ENCODE peak calls at places on chromosomes 6 and 20, in four cellular contexts. A is Peyer's patch, T is uterus, W is WERI-Rb-1. G is an unnamed sample. For H3K27me3, the result is how much of the 10 kb centered on the place peaks cover.

GRCh38 chr6:140590641-140591040 is 1216.2 kb upstream of the CITED2 start:
- DNase-seq in A (no peak), T (no peak), W (no peak), G (no peak)

GRCh38 chr6:170584954-170585498 is 589 bp upstream of the PDCD2 start:
- DNase-seq in A (no peak), T (no peak), W (no peak), G (no peak)

GRCh38 chr6:97919631-97920030 is 636.6 kb upstream of the MMS22L start:
- DNase-seq in A (no peak), T (no peak), W (no peak), G (no peak)

GRCh38 chr6:107423474-107423873 is 35.9 kb downstream of the PDSS2 start:
- DNase-seq in A (no peak), T (no peak), W (no peak), G (no peak)

GRCh38 chr6:40232698-40233097 is 298.4 kb upstream of the MOCS1 start:
- DNase-seq in A (no peak), T (no peak), W (no peak), G (no peak)

GRCh38 chr6:11806561-11807317 is 28.1 kb upstream of the ADTRP start:
- DNase-seq in A (no peak), T (no peak), W (peak), G (no peak)

GRCh38 chr6:148998704-148999103 is 251.9 kb downstream of the UST start:
- DNase-seq in A (no peak), T (no peak), W (no peak), G (no peak)

GRCh38 chr6:165478581-165478980 is 169.2 kb upstream of the C6orf118 start:
- DNase-seq in A (no peak), T (no peak), W (no peak), G (no peak)

GRCh38 chr6:52617087-52617486 is 40.2 kb upstream of the TRAM2 start:
- DNase-seq in A (no peak), T (no peak), W (no peak), G (no peak)

GRCh38 chr6:81806793-81807565 is 54.5 kb upstream of the TENT5A start:
- DNase-seq in A (no peak), T (no peak), W (no peak), G (no peak)

GRCh38 chr20:33994624-33994913 is 858 bp downstream of the RALY start:
- DNase-seq in A (no peak), T (no peak), W (no peak), G (no peak)

GRCh38 chr6:163301721-163302635 is 112.5 kb upstream of the QKI start:
- DNase-seq in A (no peak), T (no peak), W (no peak), G (no peak)

GRCh38 chr6:45882671-45883070 is 133.0 kb downstream of the CLIC5 start:
- DNase-seq in A (no peak), T (no peak), W (no peak), G (no peak)

GRCh38 chr20:59564171-59564570 is 40.2 kb upstream of the PHACTR3 start:
- DNase-seq in A (no peak), T (no peak), W (no peak), G (no peak)

GRCh38 chr20:59559863-59560262 is 44.5 kb upstream of the PHACTR3 start:
- DNase-seq in A (no peak), T (no peak), W (no peak), G (no peak)

GRCh38 chr20:59561228-59561605 is 43.1 kb upstream of the PHACTR3 start:
- DNase-seq in A (no peak), T (no peak), W (no peak), G (no peak)

GRCh38 chr20:59560588-59561227 is 43.6 kb upstream of the PHACTR3 start:
- DNase-seq in A (no peak), T (no peak), W (no peak), G (no peak)

GRCh38 chr20:59561614-59562277 is 42.6 kb upstream of the PHACTR3 start:
- DNase-seq in A (no peak), T (no peak), W (no peak), G (no peak)
- H3K27me3 ChIP-seq in A (under half), T (under half), W (half or more), G (under half)

GRCh38 chr6:9878535-9878934 is 536.3 kb downstream of the TFAP2A start:
- DNase-seq in A (no peak), T (no peak), W (no peak), G (no peak)
- TF ChIP-seq CTCF in A (no peak), T (no peak), W (no peak), G (no peak)

GRCh38 chr6:53858913-53859312 is 64.1 kb downstream of the LRRC1 start:
- DNase-seq in A (no peak), T (no peak), W (no peak), G (no peak)

GRCh38 chr6:53862517-53863457 is 68.0 kb downstream of the LRRC1 start:
- DNase-seq in A (no peak), T (no peak), W (no peak), G (no peak)

GRCh38 chr6:53860511-53860910 is 65.7 kb downstream of the LRRC1 start:
- DNase-seq in A (no peak), T (no peak), W (no peak), G (no peak)

GRCh38 chr6:53858196-53858595 is 63.4 kb downstream of the LRRC1 start:
- DNase-seq in A (no peak), T (no peak), W (no peak), G (no peak)

GRCh38 chr6:53861543-53861942 is 66.7 kb downstream of the LRRC1 start:
- DNase-seq in A (no peak), T (no peak), W (no peak), G (no peak)
- H3K27ac ChIP-seq in A (no peak), T (no peak), W (no peak), G (no peak)

GRCh38 chr20:22586645-22587310 is 2.4 kb upstream of the FOXA2 start:
- DNase-seq in A (no peak), T (no peak), W (peak), G (no peak)
- H3K27me3 ChIP-seq in A (under half), T (under half), W (half or more), G (under half)

DNA sequence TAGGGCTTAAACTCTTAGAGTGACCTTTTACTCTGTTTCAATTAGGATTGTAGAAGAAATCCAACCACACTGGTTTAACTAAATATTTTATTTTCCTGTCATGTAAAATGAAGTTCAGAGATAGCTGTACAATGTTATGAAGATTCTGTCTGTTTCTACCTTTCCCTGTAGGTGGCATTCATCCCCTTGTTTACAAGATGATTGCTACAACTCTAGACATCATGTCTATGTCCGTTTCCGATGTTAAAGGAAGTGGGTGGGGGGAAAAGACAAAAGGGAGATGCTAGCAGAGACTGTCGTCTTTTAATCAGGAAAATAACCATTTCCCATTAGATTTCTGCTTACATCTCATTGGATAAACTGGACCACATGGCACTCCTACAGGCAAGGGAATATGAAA is 30.9 kb upstream of the RIMS1 start:
- DNase-seq in A (no peak), T (no peak), W (no peak), G (no peak)
- TF ChIP-seq CTCF in A (no peak), T (no peak), W (peak), G (no peak)

GRCh38 chr6:96014846-96015245 is 928 bp upstream of the FUT9 start:
- DNase-seq in A (no peak), T (no peak), W (no peak), G (no peak)

GRCh38 chr6:96015791-96016776 is at the start of gene FUT9:
- DNase-seq in A (no peak), T (no peak), W (peak), G (no peak)

GRCh38 chr6:96016781-96017180 is 1.0 kb downstream of the FUT9 start:
- DNase-seq in A (no peak), T (no peak), W (no peak), G (no peak)

GRCh38 chr6:96013531-96013930 is 2.2 kb upstream of the FUT9 start:
- DNase-seq in A (no peak), T (no peak), W (no peak), G (no peak)

DNA sequence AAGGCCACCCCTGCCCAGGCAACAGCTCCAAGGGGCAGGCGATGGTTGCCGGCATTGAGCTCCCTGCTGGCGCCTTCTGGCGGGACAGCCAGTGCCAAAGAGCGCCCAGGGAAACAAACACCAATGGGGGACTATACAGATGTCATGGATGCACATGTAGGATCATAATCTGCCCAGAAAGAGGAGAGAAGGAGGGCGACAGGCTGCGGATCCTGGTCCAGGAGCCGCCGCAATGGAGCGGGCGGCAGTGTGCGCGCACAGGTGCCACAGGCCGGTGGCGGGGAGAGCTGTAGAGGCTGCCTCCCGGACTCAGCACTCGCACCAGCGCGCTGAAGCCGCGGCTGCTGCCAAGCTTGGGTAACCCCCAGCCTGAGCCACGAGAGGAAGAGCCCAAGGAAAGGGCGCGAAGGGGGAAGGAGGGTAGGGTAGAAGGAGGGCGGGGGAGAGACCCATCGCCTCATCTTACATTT is 418 bp upstream of the FUT9 start:
- DNase-seq in A (no peak), T (no peak), W (peak), G (no peak)
- H3K27ac ChIP-seq in A (no peak), T (no peak), W (peak), G (no peak)

DNA sequence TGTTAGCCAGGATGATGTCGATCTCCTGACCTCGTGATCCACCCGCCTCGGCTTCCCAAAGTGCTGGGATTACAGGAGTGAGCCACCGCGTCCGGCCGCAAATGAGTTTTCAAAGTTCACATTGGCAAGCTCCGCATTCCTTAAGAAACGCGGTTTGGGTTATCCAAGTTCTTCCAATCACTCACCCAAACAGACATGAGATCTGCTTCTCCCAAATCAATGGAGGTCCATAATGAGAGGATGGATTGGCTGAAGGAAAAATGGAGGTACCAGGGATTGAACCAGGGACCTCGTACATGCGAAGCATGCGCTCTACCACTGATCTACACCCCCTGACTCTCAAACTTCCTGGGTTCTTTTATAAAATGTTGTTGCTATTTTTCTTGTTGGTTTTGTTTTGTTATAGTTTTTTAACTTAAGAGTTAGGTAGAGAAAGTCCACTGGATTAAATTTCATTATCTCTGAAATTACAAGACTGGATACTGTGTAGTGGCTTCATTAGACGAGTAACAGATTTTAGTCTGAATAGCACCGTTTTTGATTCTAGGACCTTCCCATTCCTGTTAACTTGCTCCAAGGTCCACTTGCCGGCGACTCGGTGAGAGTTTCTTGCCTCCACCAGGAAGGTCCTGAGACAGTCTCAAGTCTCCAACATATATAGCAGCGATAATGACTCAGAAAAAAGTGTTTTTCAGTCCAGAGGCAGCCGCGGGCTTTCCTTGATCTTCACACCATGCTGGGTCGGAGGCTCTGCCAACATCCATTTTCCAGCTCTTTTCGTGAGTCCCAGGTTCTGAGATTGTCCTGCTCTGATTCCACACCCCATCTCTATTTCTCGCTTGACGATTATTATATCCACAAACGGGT is 170.2 kb downstream of the GPX5 start:
- DNase-seq in A (no peak), T (no peak), W (no peak), G (no peak)
- H3K27me3 ChIP-seq in A (under half), T (under half), W (half or more), G (half or more)

GRCh38 chr20:5401277-5401676 is 84.5 kb upstream of the PROKR2 start:
- DNase-seq in A (no peak), T (no peak), W (peak), G (no peak)

GRCh38 chr20:5400164-5400762 is 83.5 kb upstream of the PROKR2 start:
- DNase-seq in A (no peak), T (no peak), W (no peak), G (no peak)

GRCh38 chr20:5397418-5397817 is 80.7 kb upstream of the PROKR2 start:
- DNase-seq in A (no peak), T (no peak), W (no peak), G (no peak)

GRCh38 chr20:5402903-5403531 is 86.3 kb upstream of the PROKR2 start:
- DNase-seq in A (no peak), T (no peak), W (peak), G (no peak)
- TF ChIP-seq CTCF in A (no peak), T (no peak), W (peak), G (no peak)

GRCh38 chr6:79737172-79737571 is 106.0 kb downstream of the SH3BGRL2 start:
- DNase-seq in A (no peak), T (no peak), W (no peak), G (no peak)
- H3K27ac ChIP-seq in A (no peak), T (no peak), W (no peak), G (no peak)

DNA sequence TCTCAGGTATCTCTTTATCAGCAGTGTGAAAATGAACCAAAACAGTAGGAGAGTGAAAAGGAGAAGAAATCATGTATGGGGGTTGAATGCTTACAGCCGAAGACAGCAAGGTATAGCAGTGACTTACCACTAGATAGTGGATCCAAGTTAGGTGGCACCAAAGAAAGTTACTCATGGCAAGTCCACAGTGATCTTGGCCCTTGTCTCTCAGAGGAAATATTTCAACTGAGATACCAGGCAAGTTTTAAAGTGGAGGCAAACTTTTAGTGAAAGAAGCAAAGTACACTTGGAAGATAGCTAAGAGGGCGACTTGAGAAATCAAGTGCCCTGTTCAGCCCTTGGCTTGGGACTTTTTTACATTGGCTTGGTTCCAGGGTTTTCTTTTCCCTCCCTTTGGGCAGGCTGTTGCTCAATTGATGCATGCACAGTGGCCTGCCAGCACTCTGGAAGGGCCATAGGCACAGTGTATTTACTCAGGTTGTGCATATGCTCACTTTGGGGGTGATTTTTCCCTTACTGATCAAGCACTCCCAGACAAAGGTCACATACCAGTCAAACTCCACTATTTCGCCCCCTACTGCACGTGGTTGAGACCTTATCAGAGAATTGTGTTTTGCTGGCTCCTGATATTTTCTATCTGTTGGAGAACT is 329.5 kb upstream of the KHDRBS2 start:
- DNase-seq in A (no peak), T (no peak), W (no peak), G (no peak)
- H3K27me3 ChIP-seq in A (under half), T (under half), W (under half), G (under half)

G was measured in CD4-positive, alpha-beta T cell.